ENCODE peak calls at places on chromosomes 1 and 21, in seven cellular contexts. Y is GM13977, B is cardiac muscle cell, A is endothelial cell, C is astrocyte of the cerebellum, F is omental fat pad, X is neural crest cell. S is an unnamed sample.

GRCh38 chr1:2248127-2248826 is 20.2 kb downstream of the SKI start:
- DNase-seq in Y (no peak), B (no peak), A (no peak), C (no peak), F (no peak), X (peak), S (no peak)

GRCh38 chr1:109027841-109028240 is 14.1 kb downstream of the WDR47 start:
- DNase-seq in Y (no peak), B (no peak), A (no peak), C (no peak), F (no peak), X (no peak), S (no peak)

GRCh38 chr21:45612096-45613019 is 31.2 kb upstream of the PCBP3 start:
- DNase-seq in Y (no peak), B (peak), A (no peak), C (peak), F (peak), X (no peak), S (no peak)

GRCh38 chr1:6958407-6958806 is 173.2 kb downstream of the CAMTA1 start:
- DNase-seq in Y (no peak), B (peak), A (no peak), C (no peak), F (no peak), X (no peak), S (no peak)

GRCh38 chr1:204261746-204262505 is 48.1 kb upstream of the GOLT1A start:
- DNase-seq in Y (no peak), B (peak), A (no peak), C (peak), F (no peak), X (no peak), S (no peak)

GRCh38 chr1:45846931-45847330 is 43.5 kb downstream of the MAST2 start:
- DNase-seq in Y (no peak), B (peak), A (no peak), C (no peak), F (no peak), X (no peak), S (no peak)

GRCh38 chr1:226579781-226580323 is 31.3 kb downstream of the STUM start:
- DNase-seq in Y (no peak), B (no peak), A (no peak), C (no peak), F (no peak), X (no peak), S (no peak)

GRCh38 chr1:58660105-58660504 is 39.8 kb downstream of the MYSM1 start:
- DNase-seq in Y (no peak), B (no peak), A (no peak), C (no peak), F (no peak), X (no peak), S (no peak)

GRCh38 chr21:38800924-38801744 is 4.6 kb upstream of the ETS2 start:
- DNase-seq in Y (no peak), B (no peak), A (no peak), C (no peak), F (no peak), X (no peak), S (no peak)

GRCh38 chr1:213603087-213603486 is 384.7 kb upstream of the PROX1 start:
- DNase-seq in Y (no peak), B (no peak), A (no peak), C (no peak), F (no peak), X (no peak), S (no peak)

GRCh38 chr1:110210604-110211502 is 739 bp downstream of the KCNC4 start:
- DNase-seq in Y (peak), B (peak), A (peak), C (no peak), F (no peak), X (peak), S (peak)

GRCh38 chr21:42120056-42120903 is 49.2 kb downstream of the UMODL1 start:
- DNase-seq in Y (no peak), B (no peak), A (no peak), C (no peak), F (no peak), X (no peak), S (no peak)

GRCh38 chr1:161720956-161721737 is at the start of gene FCRLB:
- DNase-seq in Y (no peak), B (no peak), A (no peak), C (no peak), F (no peak), X (no peak), S (no peak)

GRCh38 chr1:2042830-2043773 is 7.1 kb upstream of the PRKCZ start:
- DNase-seq in Y (no peak), B (no peak), A (peak), C (no peak), F (no peak), X (no peak), S (no peak)

GRCh38 chr1:62625415-62625814 is 28.1 kb downstream of the ANGPTL3 start:
- DNase-seq in Y (peak), B (no peak), A (no peak), C (no peak), F (no peak), X (no peak), S (peak)

GRCh38 chr1:160612613-160613218 is 33.4 kb upstream of the CD84 start:
- DNase-seq in Y (no peak), B (no peak), A (no peak), C (no peak), F (no peak), X (no peak), S (no peak)

GRCh38 chr1:17873007-17873675 is 118.0 kb downstream of the ACTL8 start:
- DNase-seq in Y (no peak), B (no peak), A (no peak), C (no peak), F (no peak), X (no peak), S (no peak)

GRCh38 chr1:51877434-51878306 is 857 bp downstream of the NRDC start:
- DNase-seq in Y (no peak), B (peak), A (no peak), C (no peak), F (no peak), X (peak), S (no peak)

GRCh38 chr1:1132928-1133750 is 17.2 kb upstream of the C1orf159 start:
- DNase-seq in Y (no peak), B (peak), A (no peak), C (no peak), F (no peak), X (no peak), S (no peak)

GRCh38 chr1:175494950-175495349 is 248.4 kb downstream of the TNR start:
- DNase-seq in Y (no peak), B (no peak), A (no peak), C (no peak), F (no peak), X (no peak), S (no peak)

GRCh38 chr1:223776826-223777454 is 64.6 kb downstream of the CAPN2 start:
- DNase-seq in Y (no peak), B (peak), A (no peak), C (no peak), F (no peak), X (no peak), S (no peak)

GRCh38 chr1:14367444-14367843 is 231.0 kb upstream of the KAZN start:
- DNase-seq in Y (no peak), B (no peak), A (no peak), C (no peak), F (no peak), X (no peak), S (no peak)

GRCh38 chr1:8543965-8544364 is 226.1 kb downstream of the SLC45A1 start:
- DNase-seq in Y (no peak), B (no peak), A (no peak), C (no peak), F (no peak), X (no peak), S (no peak)

GRCh38 chr1:94395748-94396309 is 22.4 kb upstream of the ABCD3 start:
- DNase-seq in Y (no peak), B (no peak), A (no peak), C (no peak), F (no peak), X (no peak), S (no peak)

GRCh38 chr1:167654975-167655575 is 25.0 kb downstream of the RCSD1 start:
- DNase-seq in Y (no peak), B (peak), A (peak), C (no peak), F (no peak), X (no peak), S (no peak)

GRCh38 chr1:64536836-64537490 is 67.0 kb downstream of the CACHD1 start:
- DNase-seq in Y (no peak), B (no peak), A (no peak), C (no peak), F (no peak), X (no peak), S (no peak)

GRCh38 chr1:45848714-45849113 is 45.3 kb downstream of the MAST2 start:
- DNase-seq in Y (no peak), B (no peak), A (no peak), C (peak), F (no peak), X (no peak), S (no peak)

GRCh38 chr1:99751877-99752504 is 14.4 kb downstream of the FRRS1 start:
- DNase-seq in Y (no peak), B (no peak), A (no peak), C (no peak), F (no peak), X (no peak), S (peak)

GRCh38 chr1:53046930-53047329 is 15.1 kb upstream of the PODN start:
- DNase-seq in Y (no peak), B (peak), A (no peak), C (peak), F (no peak), X (no peak), S (no peak)

GRCh38 chr1:109821831-109822745 is 58.4 kb upstream of the EPS8L3 start:
- DNase-seq in Y (peak), B (peak), A (no peak), C (no peak), F (no peak), X (no peak), S (no peak)

GRCh38 chr21:41074607-41075184 is 93.3 kb upstream of the BACE2 start:
- DNase-seq in Y (no peak), B (no peak), A (no peak), C (no peak), F (no peak), X (no peak), S (no peak)

GRCh38 chr21:41069305-41069642 is 98.7 kb upstream of the BACE2 start:
- DNase-seq in Y (no peak), B (no peak), A (no peak), C (no peak), F (no peak), X (no peak), S (no peak)

GRCh38 chr21:41068411-41069304 is 99.3 kb upstream of the BACE2 start:
- DNase-seq in Y (peak), B (peak), A (peak), C (peak), F (peak), X (peak), S (peak)

GRCh38 chr21:41075668-41076463 is 92.1 kb upstream of the BACE2 start:
- DNase-seq in Y (no peak), B (no peak), A (no peak), C (no peak), F (no peak), X (no peak), S (no peak)

DNA sequence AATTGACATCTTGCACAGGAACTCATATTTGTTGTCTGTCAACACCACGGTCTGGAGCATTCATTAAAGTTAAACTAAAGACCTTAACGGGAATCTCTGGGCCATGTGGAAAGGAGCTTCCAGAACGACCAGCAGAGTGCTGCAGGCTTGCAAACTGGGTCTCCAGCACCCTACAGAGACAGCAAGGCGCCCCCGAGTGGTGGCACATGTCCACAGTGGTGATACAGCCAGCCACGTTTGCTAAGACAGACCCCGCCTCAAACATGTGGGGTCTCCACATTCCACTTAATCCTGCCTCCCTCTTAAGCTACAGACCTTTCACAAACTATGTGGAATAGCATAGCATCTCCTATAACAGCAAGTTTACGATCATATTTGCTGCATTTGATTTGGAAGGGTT is 96.5 kb upstream of the BACE2 start:
- DNase-seq in Y (no peak), B (no peak), A (peak), C (no peak), F (no peak), X (peak), S (no peak)
- TF ChIP-seq CTCF in Y (peak), B (no peak), A (no peak), C (no peak), F (no peak), X (peak), S (no peak)

DNA sequence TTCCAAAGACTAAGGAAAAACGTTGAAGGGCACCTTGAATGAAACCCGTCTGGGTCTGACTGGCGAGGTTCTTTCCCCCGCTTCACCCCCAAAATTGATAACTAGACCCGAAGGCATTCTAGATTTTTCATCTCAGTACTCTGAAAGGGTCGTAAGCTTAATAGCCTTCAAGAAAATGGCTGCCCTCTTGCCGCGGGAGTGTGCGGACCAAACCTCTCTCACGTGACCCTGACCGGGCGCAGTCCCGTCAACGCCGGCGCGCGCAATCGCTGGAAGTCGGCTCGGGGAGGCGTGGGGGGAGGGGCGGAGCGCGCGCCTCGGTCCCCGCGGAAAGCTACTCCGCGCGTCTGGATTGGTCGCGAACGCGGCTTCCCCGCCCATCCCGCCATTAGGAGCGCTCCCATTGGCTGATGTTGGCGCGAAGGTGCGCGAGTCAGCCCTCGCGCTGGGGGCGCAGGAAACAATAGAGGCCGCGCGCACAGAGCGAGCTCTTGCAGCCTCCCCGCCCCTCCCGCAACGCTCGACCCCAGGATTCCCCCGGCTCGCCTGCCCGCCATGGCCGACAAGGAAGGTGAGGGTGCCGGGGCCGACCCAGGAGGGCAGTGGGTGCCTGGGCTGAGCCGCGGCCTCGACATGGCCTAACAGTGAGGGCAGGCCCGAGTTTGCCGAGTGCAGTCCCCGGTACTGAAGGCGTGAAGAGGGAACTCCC is at the start of gene RBBP4:
- DNase-seq in Y (peak), B (peak), A (peak), C (peak), F (peak), X (peak), S (peak)
- TF ChIP-seq CTCF in Y (no peak), B (no peak), A (no peak), C (no peak), F (no peak), X (no peak), S (no peak)

GRCh38 chr21:34073032-34073748 is at the start of the genes MRPS6 and SLC5A3:
- DNase-seq in Y (peak), B (peak), A (peak), C (peak), F (peak), X (peak), S (peak)
- TF ChIP-seq CTCF in Y (peak), B (no peak), A (no peak), C (no peak), F (no peak), X (peak), S (no peak)

GRCh38 chr1:87336623-87337067 is 8.0 kb downstream of the LMO4 start:
- DNase-seq in Y (no peak), B (no peak), A (no peak), C (no peak), F (no peak), X (no peak), S (no peak)

GRCh38 chr1:87331319-87332269 is 2.9 kb downstream of the LMO4 start:
- DNase-seq in Y (peak), B (peak), A (peak), C (no peak), F (peak), X (peak), S (peak)

GRCh38 chr1:87335175-87335992 is 6.7 kb downstream of the LMO4 start:
- DNase-seq in Y (peak), B (peak), A (peak), C (no peak), F (no peak), X (peak), S (peak)

GRCh38 chr1:87333692-87334347 is 5.1 kb downstream of the LMO4 start:
- DNase-seq in Y (peak), B (no peak), A (no peak), C (no peak), F (no peak), X (no peak), S (no peak)

GRCh38 chr1:87334351-87335174 is 5.9 kb downstream of the LMO4 start:
- DNase-seq in Y (peak), B (no peak), A (peak), C (no peak), F (no peak), X (peak), S (peak)
- TF ChIP-seq CTCF in Y (no peak), B (peak), A (no peak), C (peak), F (no peak), X (peak), S (no peak)

GRCh38 chr1:118186026-118186425 is 998 bp upstream of the SPAG17 start:
- DNase-seq in Y (no peak), B (no peak), A (no peak), C (no peak), F (no peak), X (no peak), S (no peak)

GRCh38 chr1:118185083-118185899 is at the start of gene SPAG17:
- DNase-seq in Y (peak), B (peak), A (peak), C (peak), F (no peak), X (peak), S (no peak)

GRCh38 chr1:118184737-118185082 is 318 bp downstream of the SPAG17 start:
- DNase-seq in Y (no peak), B (no peak), A (no peak), C (no peak), F (no peak), X (no peak), S (no peak)
- TF ChIP-seq CTCF in Y (no peak), B (no peak), A (no peak), C (no peak), F (no peak), X (no peak), S (no peak)

GRCh38 chr1:121519042-121519755 is 334.4 kb downstream of the SRGAP2C start:
- DNase-seq in Y (no peak), B (peak), A (peak), C (no peak), F (no peak), X (peak), S (no peak)
- TF ChIP-seq CTCF in Y (no peak), B (no peak), A (no peak), C (no peak), F (no peak), X (no peak), S (no peak)

GRCh38 chr1:40722622-40723021 is 31.1 kb downstream of the NFYC start:
- DNase-seq in Y (no peak), B (no peak), A (no peak), C (no peak), F (no peak), X (no peak), S (no peak)
- TF ChIP-seq CTCF in Y (peak), B (no peak), A (no peak), C (no peak), F (no peak), X (no peak), S (peak)

GRCh38 chr1:32100359-32100758 is 7.5 kb upstream of the KPNA6 start:
- DNase-seq in Y (no peak), B (peak), A (no peak), C (no peak), F (no peak), X (no peak), S (no peak)
- TF ChIP-seq CTCF in Y (no peak), B (no peak), A (no peak), C (no peak), F (no peak), X (no peak), S (no peak)

S was measured in GM06990.